ENCODE peak calls at places on chromosomes 16 and 17, in ten cellular contexts. R is BE2C, V is GM06990, U is body of pancreas, F is astrocyte of the spinal cord, T is cardiac muscle cell, S is cardiac fibroblast, D is ascending aorta, Q is neuronal stem cell, H is retinal pigment epithelial cell. X is an unnamed sample.

GRCh38 chr17:57121308-57122042 is 36.4 kb downstream of the AKAP1 start:
- DNase-seq in R (peak), V (no peak), U (peak), F (peak), T (peak), S (peak), D (no peak), Q (peak), H (no peak), X (peak)

GRCh38 chr17:80119271-80119791 is 17.9 kb downstream of the GAA start:
- DNase-seq in R (no peak), V (no peak), U (no peak), F (no peak), T (no peak), S (no peak), D (no peak), Q (no peak), H (no peak), X (no peak)

GRCh38 chr17:62111562-62112180 is 46.6 kb upstream of the MED13 start:
- DNase-seq in R (no peak), V (no peak), U (no peak), F (no peak), T (no peak), S (no peak), D (no peak), Q (no peak), H (no peak), X (no peak)

GRCh38 chr17:28385037-28385797 is 13.7 kb downstream of the SARM1 start:
- DNase-seq in R (no peak), V (no peak), U (peak), F (no peak), T (no peak), S (no peak), D (no peak), Q (no peak), H (no peak), X (no peak)

GRCh38 chr16:2779978-2780898 is 3.2 kb upstream of the ELOB start:
- DNase-seq in R (no peak), V (no peak), U (no peak), F (no peak), T (no peak), S (no peak), D (peak), Q (no peak), H (no peak), X (no peak)

GRCh38 chr16:89607937-89608740 is 5.3 kb upstream of the DPEP1 start:
- DNase-seq in R (no peak), V (no peak), U (no peak), F (no peak), T (no peak), S (no peak), D (no peak), Q (no peak), H (no peak), X (no peak)

GRCh38 chr17:70699408-70699807 is 530.1 kb downstream of the KCNJ2 start:
- DNase-seq in R (no peak), V (no peak), U (no peak), F (no peak), T (no peak), S (no peak), D (no peak), Q (no peak), H (no peak), X (no peak)

GRCh38 chr17:37726891-37727780 is 17.7 kb downstream of the HNF1B start:
- DNase-seq in R (no peak), V (no peak), U (peak), F (no peak), T (no peak), S (no peak), D (no peak), Q (no peak), H (no peak), X (no peak)

GRCh38 chr17:48997827-48998556 is 807 bp downstream of the IGF2BP1 start:
- DNase-seq in R (peak), V (no peak), U (no peak), F (no peak), T (no peak), S (no peak), D (no peak), Q (no peak), H (no peak), X (no peak)

GRCh38 chr16:7405166-7405565 is 72.5 kb downstream of the RBFOX1 start:
- DNase-seq in R (no peak), V (no peak), U (peak), F (no peak), T (no peak), S (no peak), D (no peak), Q (peak), H (no peak), X (no peak)

GRCh38 chr16:5187402-5187952 is 89.9 kb upstream of the EEF2KMT start:
- DNase-seq in R (peak), V (no peak), U (no peak), F (no peak), T (no peak), S (no peak), D (no peak), Q (no peak), H (no peak), X (no peak)

GRCh38 chr16:89821438-89822187 is 5.2 kb upstream of the FANCA start:
- DNase-seq in R (no peak), V (no peak), U (no peak), F (no peak), T (no peak), S (no peak), D (no peak), Q (no peak), H (no peak), X (no peak)

GRCh38 chr17:44908761-44909326 is 6.5 kb downstream of the GFAP start:
- DNase-seq in R (no peak), V (no peak), U (no peak), F (no peak), T (no peak), S (no peak), D (no peak), Q (no peak), H (no peak), X (no peak)

GRCh38 chr17:75110307-75110937 is 653 bp downstream of the ARMC7 start:
- DNase-seq in R (no peak), V (no peak), U (peak), F (no peak), T (no peak), S (no peak), D (no peak), Q (no peak), H (no peak), X (no peak)

GRCh38 chr17:82772026-82772425 is 20.2 kb downstream of the TBCD start:
- DNase-seq in R (no peak), V (no peak), U (no peak), F (peak), T (peak), S (peak), D (no peak), Q (no peak), H (no peak), X (peak)

GRCh38 chr16:48903054-48903453 is 293.1 kb upstream of the N4BP1 start:
- DNase-seq in R (no peak), V (no peak), U (no peak), F (no peak), T (no peak), S (no peak), D (no peak), Q (no peak), H (no peak), X (no peak)

GRCh38 chr17:67105213-67105612 is 60.9 kb downstream of the CACNG1 start:
- DNase-seq in R (no peak), V (no peak), U (no peak), F (peak), T (peak), S (peak), D (no peak), Q (no peak), H (peak), X (peak)

GRCh38 chr17:80886641-80887573 is 104.7 kb upstream of the CHMP6 start:
- DNase-seq in R (peak), V (no peak), U (no peak), F (no peak), T (no peak), S (no peak), D (no peak), Q (no peak), H (no peak), X (no peak)

GRCh38 chr17:57295526-57296023 is 39.3 kb downstream of the MSI2 start:
- DNase-seq in R (no peak), V (no peak), U (no peak), F (peak), T (peak), S (no peak), D (no peak), Q (no peak), H (no peak), X (no peak)

GRCh38 chr16:12235110-12235509 is 258.6 kb downstream of the SNX29 start:
- DNase-seq in R (no peak), V (no peak), U (no peak), F (no peak), T (no peak), S (no peak), D (no peak), Q (no peak), H (no peak), X (no peak)

GRCh38 chr17:45940826-45941225 is 46.5 kb downstream of the MAPT start:
- DNase-seq in R (no peak), V (no peak), U (no peak), F (no peak), T (peak), S (no peak), D (no peak), Q (no peak), H (no peak), X (no peak)

GRCh38 chr16:25108054-25108453 is 3.5 kb upstream of the LCMT1 start:
- DNase-seq in R (peak), V (peak), U (no peak), F (no peak), T (no peak), S (no peak), D (no peak), Q (no peak), H (no peak), X (no peak)

GRCh38 chr17:62876664-62877411 is 68.7 kb upstream of the MARCHF10 start:
- DNase-seq in R (no peak), V (no peak), U (no peak), F (peak), T (no peak), S (peak), D (no peak), Q (no peak), H (peak), X (peak)

DNA sequence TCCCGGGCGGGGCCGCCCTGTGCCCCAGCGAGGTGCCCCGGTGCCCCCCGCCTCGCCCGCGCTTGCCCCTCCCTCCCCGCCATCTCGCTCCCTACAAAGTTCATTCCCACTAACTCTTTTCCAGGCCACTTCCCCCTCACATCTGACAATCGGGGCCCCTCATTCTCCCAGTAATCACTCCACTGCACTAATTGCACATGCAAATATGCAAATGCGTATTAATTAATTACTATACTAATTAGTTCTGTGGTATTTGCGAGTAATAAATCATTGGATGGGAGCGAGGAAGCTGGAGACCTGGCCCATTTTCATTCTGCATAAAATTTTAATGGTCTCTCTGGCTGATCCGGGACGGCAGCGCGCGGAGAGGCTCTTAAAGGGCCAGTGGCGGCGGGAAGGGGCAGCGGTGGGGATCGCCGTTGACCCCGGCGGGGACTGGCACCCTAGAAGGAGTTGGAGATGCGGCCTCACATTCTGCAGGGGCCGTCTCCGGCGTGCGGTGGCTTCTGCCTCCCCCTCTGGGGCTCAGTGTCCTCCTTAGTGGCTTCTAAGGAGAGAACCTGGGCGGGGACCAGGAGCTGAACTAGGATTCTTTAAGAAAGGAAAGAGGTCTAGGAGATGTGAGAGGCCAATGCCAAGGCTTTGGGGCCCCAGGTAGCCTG is 8.4 kb upstream of the PPP1R1B start:
- DNase-seq in R (no peak), V (no peak), U (no peak), F (no peak), T (peak), S (peak), D (no peak), Q (no peak), H (no peak), X (no peak)
- H3K4me3 ChIP-seq in R (peak), V (peak), U (no peak), F (peak), T (peak), S (peak), D (peak), Q (peak), H (peak), X (peak)

GRCh38 chr16:275041-275621 is 613 bp downstream of the RGS11 start:
- DNase-seq in R (peak), V (no peak), U (no peak), F (no peak), T (no peak), S (no peak), D (no peak), Q (no peak), H (no peak), X (no peak)
- H3K4me3 ChIP-seq in R (peak), V (peak), U (no peak), F (peak), T (peak), S (peak), D (peak), Q (peak), H (peak), X (no peak)

DNA sequence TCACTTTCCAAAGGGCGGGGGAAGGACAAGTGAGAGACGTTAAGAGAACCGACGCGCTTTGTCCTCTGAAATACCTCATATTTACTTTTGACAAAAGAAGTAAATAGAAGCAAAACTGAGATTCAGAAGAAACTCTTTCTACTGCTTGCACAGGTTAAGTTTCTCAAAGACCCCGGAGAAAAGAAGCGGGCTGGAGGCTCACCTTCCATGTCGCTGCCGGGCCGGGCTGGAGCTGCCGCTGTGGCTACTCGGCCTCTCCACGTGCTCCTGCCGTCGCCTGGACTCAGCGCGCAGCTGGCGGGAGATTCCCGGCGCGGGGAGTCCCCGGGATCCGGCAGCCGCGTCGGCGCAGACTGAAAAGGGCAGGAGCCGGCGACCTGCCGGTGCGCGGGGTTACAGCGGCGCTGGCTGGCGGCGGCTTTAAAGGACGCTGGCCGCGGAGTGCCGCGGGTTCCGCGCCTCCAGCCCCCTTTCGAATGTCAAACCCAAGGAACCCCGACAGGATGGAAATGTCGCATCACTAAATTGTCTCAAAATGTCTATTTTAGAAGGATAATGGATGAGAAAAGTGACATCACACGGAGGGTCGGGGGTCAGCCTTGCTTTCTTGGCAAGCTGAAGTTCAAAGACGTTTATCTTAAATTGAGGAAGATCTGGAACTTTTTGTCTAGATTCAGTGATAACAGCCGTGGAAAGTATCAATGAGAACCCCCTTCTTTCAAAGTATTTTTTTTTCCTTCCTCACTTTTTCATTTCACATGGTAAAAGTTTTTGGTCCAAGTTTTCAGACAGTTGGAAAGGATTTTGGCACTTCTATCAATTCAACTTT is at the start of gene IKZF3:
- DNase-seq in R (peak), V (peak), U (peak), F (peak), T (peak), S (peak), D (peak), Q (peak), H (no peak), X (peak)
- H3K4me3 ChIP-seq in R (no peak), V (peak), U (no peak), F (no peak), T (peak), S (no peak), D (peak), Q (no peak), H (no peak), X (no peak)

GRCh38 chr17:7218166-7218565 is 1.5 kb downstream of the DLG4 start:
- DNase-seq in R (no peak), V (no peak), U (no peak), F (no peak), T (no peak), S (no peak), D (no peak), Q (no peak), H (no peak), X (no peak)
- H3K4me3 ChIP-seq in R (no peak), V (no peak), U (no peak), F (no peak), T (peak), S (no peak), D (peak), Q (peak), H (peak), X (no peak)

GRCh38 chr16:56422896-56423441 is 2.4 kb downstream of the AMFR start:
- DNase-seq in R (no peak), V (no peak), U (no peak), F (no peak), T (no peak), S (no peak), D (no peak), Q (no peak), H (no peak), X (no peak)
- H3K4me3 ChIP-seq in R (no peak), V (peak), U (no peak), F (no peak), T (no peak), S (no peak), D (peak), Q (no peak), H (no peak), X (no peak)

DNA sequence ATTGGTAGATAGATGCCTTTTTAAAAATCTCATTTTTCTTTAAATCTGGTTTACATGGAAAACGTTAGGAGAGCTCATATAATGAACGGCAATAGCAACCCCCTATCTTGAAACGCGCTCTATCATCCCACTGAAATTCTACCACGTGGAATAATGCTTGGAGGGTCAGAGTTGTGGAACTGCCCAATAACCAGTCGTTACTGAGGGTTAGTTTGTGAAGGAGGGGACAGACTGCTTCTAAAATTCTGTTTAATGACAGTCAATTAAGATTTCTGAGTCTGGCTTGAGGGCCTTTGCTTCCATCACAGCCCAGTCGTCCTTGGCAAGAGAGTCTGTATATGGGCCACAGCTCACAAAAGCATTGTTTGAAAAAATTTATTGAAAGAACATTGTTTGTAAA is 482 bp downstream of the IRF8 start:
- DNase-seq in R (no peak), V (no peak), U (no peak), F (no peak), T (no peak), S (no peak), D (no peak), Q (no peak), H (no peak), X (no peak)
- H3K4me3 ChIP-seq in R (no peak), V (peak), U (no peak), F (no peak), T (peak), S (no peak), D (peak), Q (no peak), H (no peak), X (no peak)

GRCh38 chr17:60435244-60436170 is 13.2 kb downstream of the CHCT1 start:
- DNase-seq in R (peak), V (no peak), U (peak), F (peak), T (peak), S (peak), D (peak), Q (peak), H (peak), X (peak)
- H3K4me3 ChIP-seq in R (no peak), V (no peak), U (no peak), F (no peak), T (no peak), S (no peak), D (peak), Q (no peak), H (no peak), X (peak)

DNA sequence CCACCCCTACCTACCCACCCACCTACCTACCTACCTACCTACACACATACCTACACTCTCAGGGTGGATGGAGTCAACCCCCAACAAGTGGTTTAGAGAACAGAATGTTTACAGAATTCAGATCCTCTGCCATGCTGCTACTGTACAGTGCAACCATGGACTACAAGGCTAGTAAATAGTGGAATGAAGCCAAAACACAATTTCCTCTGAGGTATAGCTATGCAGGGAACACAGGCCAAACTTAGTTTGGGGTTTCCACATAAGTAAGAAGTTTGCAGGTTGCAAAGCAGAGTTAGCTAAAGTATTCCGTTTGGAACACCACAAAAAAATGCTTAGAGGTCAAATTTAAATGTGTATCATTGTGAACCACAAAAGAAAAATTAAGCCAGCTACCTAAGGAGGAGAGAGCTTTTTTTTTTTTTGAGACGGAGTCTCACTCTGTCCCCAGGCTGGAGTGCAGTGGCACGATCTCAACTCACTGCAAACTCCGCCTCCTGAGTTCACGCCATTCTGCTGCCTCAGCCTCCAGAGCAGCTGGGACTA is 2.7 kb upstream of the AP1G1 start:
- DNase-seq in R (no peak), V (no peak), U (no peak), F (peak), T (peak), S (peak), D (no peak), Q (no peak), H (no peak), X (no peak)
- H3K4me3 ChIP-seq in R (no peak), V (no peak), U (no peak), F (no peak), T (no peak), S (no peak), D (no peak), Q (no peak), H (no peak), X (no peak)

DNA sequence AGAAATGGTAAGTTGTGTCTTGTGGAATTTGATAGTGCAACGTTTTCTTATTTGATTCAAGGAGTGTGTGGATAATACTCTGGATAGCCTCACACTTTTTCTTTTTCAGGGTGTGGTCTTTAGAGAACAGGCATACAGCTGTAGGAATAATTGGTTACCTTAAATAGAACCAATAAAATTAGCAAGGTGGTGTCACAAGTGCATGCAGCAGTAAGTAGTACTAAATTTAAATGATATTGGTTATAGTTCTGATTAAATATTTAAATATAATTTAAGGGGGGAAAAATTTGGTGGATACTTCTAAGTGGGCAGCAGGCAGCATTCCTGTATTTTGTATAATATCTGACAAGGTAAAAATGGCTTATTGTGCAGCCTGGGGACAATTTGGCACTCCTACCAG is 3.7 kb downstream of the HAPSTR1 start:
- DNase-seq in R (no peak), V (no peak), U (no peak), F (no peak), T (no peak), S (no peak), D (no peak), Q (no peak), H (no peak), X (no peak)
- H3K4me3 ChIP-seq in R (peak), V (peak), U (no peak), F (peak), T (peak), S (no peak), D (peak), Q (no peak), H (peak), X (peak)

GRCh38 chr17:39198186-39198566 is 707 bp upstream of the CACNB1 start:
- DNase-seq in R (no peak), V (no peak), U (no peak), F (no peak), T (no peak), S (no peak), D (peak), Q (peak), H (no peak), X (no peak)
- H3K4me3 ChIP-seq in R (peak), V (peak), U (no peak), F (peak), T (no peak), S (no peak), D (peak), Q (peak), H (peak), X (peak)